ENCODE peak calls at places on chromosomes 5 and 9, in ten cellular contexts. One of them, this sample, is unnamed.

GRCh38 chr9:133048595-133048994 is 13.2 kb upstream of the CEL start:
- DNase-seq in T-cell: no peak
- DNase-seq in C1 segment of cervical spinal cord: no peak
- DNase-seq in WTC11: peak; percentile 43
- DNase-seq in vagina: no peak
- DNase-seq in CD8-positive, alpha-beta memory T cell: peak; percentile 13
- DNase-seq in hepatocyte: peak; percentile 35
- DNase-seq in GM03348: peak; percentile 71
- DNase-seq in activated effector memory CD4-positive, alpha-beta T cell treated with anti-CD3 and anti-CD28 coated beads, Interleukin-2, amount 50 U/mL, for 16 hours: no peak
- DNase-seq in head of caudate nucleus: peak; percentile 64
- DNase-seq in this sample: peak; percentile 47

GRCh38 chr9:83401328-83401895 is 136.8 kb downstream of the FRMD3 start:
- DNase-seq in activated effector memory CD4-positive, alpha-beta T cell treated with anti-CD3 and anti-CD28 coated beads, Interleukin-2, amount 50 U/mL, for 16 hours: no peak
- DNase-seq in CD8-positive, alpha-beta memory T cell: no peak
- DNase-seq in head of caudate nucleus: no peak
- DNase-seq in WTC11: no peak
- DNase-seq in C1 segment of cervical spinal cord: no peak
- DNase-seq in T-cell: no peak
- DNase-seq in GM03348: no peak
- DNase-seq in hepatocyte: no peak
- DNase-seq in vagina: no peak
- DNase-seq in this sample: no peak

GRCh38 chr9:93672622-93673270 is 96.4 kb downstream of the PHF2 start:
- DNase-seq in GM03348: no peak
- DNase-seq in T-cell: no peak
- DNase-seq in activated effector memory CD4-positive, alpha-beta T cell treated with anti-CD3 and anti-CD28 coated beads, Interleukin-2, amount 50 U/mL, for 16 hours: peak; percentile 19
- DNase-seq in C1 segment of cervical spinal cord: no peak
- DNase-seq in CD8-positive, alpha-beta memory T cell: no peak
- DNase-seq in head of caudate nucleus: no peak
- DNase-seq in hepatocyte: no peak
- DNase-seq in WTC11: peak; percentile 1
- DNase-seq in vagina: no peak
- DNase-seq in this sample: no peak

GRCh38 chr5:140294753-140295152 is 8.1 kb downstream of the PFDN1 start:
- DNase-seq in CD8-positive, alpha-beta memory T cell: no peak
- DNase-seq in GM03348: no peak
- DNase-seq in vagina: no peak
- DNase-seq in activated effector memory CD4-positive, alpha-beta T cell treated with anti-CD3 and anti-CD28 coated beads, Interleukin-2, amount 50 U/mL, for 16 hours: no peak
- DNase-seq in T-cell: no peak
- DNase-seq in hepatocyte: no peak
- DNase-seq in WTC11: no peak
- DNase-seq in C1 segment of cervical spinal cord: no peak
- DNase-seq in head of caudate nucleus: no peak
- DNase-seq in this sample: no peak

GRCh38 chr5:173782671-173783101 is 105.5 kb upstream of the CPEB4 start:
- DNase-seq in vagina: no peak
- DNase-seq in T-cell: no peak
- DNase-seq in activated effector memory CD4-positive, alpha-beta T cell treated with anti-CD3 and anti-CD28 coated beads, Interleukin-2, amount 50 U/mL, for 16 hours: no peak
- DNase-seq in WTC11: no peak
- DNase-seq in CD8-positive, alpha-beta memory T cell: no peak
- DNase-seq in C1 segment of cervical spinal cord: no peak
- DNase-seq in hepatocyte: no peak
- DNase-seq in GM03348: no peak
- DNase-seq in head of caudate nucleus: no peak
- DNase-seq in this sample: no peak

GRCh38 chr5:109413463-109413862 is 3.7 kb upstream of the PJA2 start:
- DNase-seq in vagina: no peak
- DNase-seq in GM03348: no peak
- DNase-seq in WTC11: no peak
- DNase-seq in T-cell: no peak
- DNase-seq in CD8-positive, alpha-beta memory T cell: no peak
- DNase-seq in head of caudate nucleus: no peak
- DNase-seq in activated effector memory CD4-positive, alpha-beta T cell treated with anti-CD3 and anti-CD28 coated beads, Interleukin-2, amount 50 U/mL, for 16 hours: no peak
- DNase-seq in C1 segment of cervical spinal cord: no peak
- DNase-seq in hepatocyte: peak; percentile 16
- DNase-seq in this sample: no peak

GRCh38 chr5:121976979-121977378 is 15.2 kb downstream of the SRFBP1 start:
- DNase-seq in head of caudate nucleus: no peak
- DNase-seq in WTC11: no peak
- DNase-seq in vagina: no peak
- DNase-seq in hepatocyte: no peak
- DNase-seq in C1 segment of cervical spinal cord: no peak
- DNase-seq in CD8-positive, alpha-beta memory T cell: no peak
- DNase-seq in T-cell: no peak
- DNase-seq in GM03348: no peak
- DNase-seq in activated effector memory CD4-positive, alpha-beta T cell treated with anti-CD3 and anti-CD28 coated beads, Interleukin-2, amount 50 U/mL, for 16 hours: no peak
- DNase-seq in this sample: no peak

GRCh38 chr9:115063058-115063850 is 54.7 kb downstream of the TNC start:
- DNase-seq in vagina: no peak
- DNase-seq in CD8-positive, alpha-beta memory T cell: no peak
- DNase-seq in head of caudate nucleus: no peak
- DNase-seq in C1 segment of cervical spinal cord: no peak
- DNase-seq in T-cell: no peak
- DNase-seq in hepatocyte: no peak
- DNase-seq in GM03348: peak; percentile 81
- DNase-seq in activated effector memory CD4-positive, alpha-beta T cell treated with anti-CD3 and anti-CD28 coated beads, Interleukin-2, amount 50 U/mL, for 16 hours: no peak
- DNase-seq in WTC11: no peak
- DNase-seq in this sample: no peak

GRCh38 chr9:110999379-110999778 is 38.9 kb downstream of the LPAR1 start:
- DNase-seq in vagina: no peak
- DNase-seq in head of caudate nucleus: no peak
- DNase-seq in activated effector memory CD4-positive, alpha-beta T cell treated with anti-CD3 and anti-CD28 coated beads, Interleukin-2, amount 50 U/mL, for 16 hours: no peak
- DNase-seq in C1 segment of cervical spinal cord: no peak
- DNase-seq in GM03348: no peak
- DNase-seq in CD8-positive, alpha-beta memory T cell: no peak
- DNase-seq in T-cell: no peak
- DNase-seq in WTC11: no peak
- DNase-seq in hepatocyte: no peak
- DNase-seq in this sample: peak; percentile 50

GRCh38 chr9:124066783-124067563 is 55.4 kb downstream of the LHX2 start:
- DNase-seq in WTC11: no peak
- DNase-seq in GM03348: no peak
- DNase-seq in C1 segment of cervical spinal cord: no peak
- DNase-seq in T-cell: no peak
- DNase-seq in activated effector memory CD4-positive, alpha-beta T cell treated with anti-CD3 and anti-CD28 coated beads, Interleukin-2, amount 50 U/mL, for 16 hours: no peak
- DNase-seq in vagina: no peak
- DNase-seq in CD8-positive, alpha-beta memory T cell: no peak
- DNase-seq in head of caudate nucleus: no peak
- DNase-seq in hepatocyte: no peak
- DNase-seq in this sample: no peak

GRCh38 chr9:37908283-37908682 is 4.4 kb upstream of the SLC25A51 start:
- DNase-seq in activated effector memory CD4-positive, alpha-beta T cell treated with anti-CD3 and anti-CD28 coated beads, Interleukin-2, amount 50 U/mL, for 16 hours: no peak
- DNase-seq in hepatocyte: no peak
- DNase-seq in T-cell: no peak
- DNase-seq in CD8-positive, alpha-beta memory T cell: no peak
- DNase-seq in WTC11: no peak
- DNase-seq in GM03348: no peak
- DNase-seq in vagina: no peak
- DNase-seq in C1 segment of cervical spinal cord: no peak
- DNase-seq in head of caudate nucleus: no peak
- DNase-seq in this sample: no peak

GRCh38 chr9:35826071-35826701 is 2.3 kb downstream of the FAM221B start:
- DNase-seq in head of caudate nucleus: no peak
- DNase-seq in hepatocyte: peak; percentile 73
- DNase-seq in CD8-positive, alpha-beta memory T cell: peak; percentile 45
- DNase-seq in GM03348: peak; percentile 69
- DNase-seq in WTC11: no peak
- DNase-seq in C1 segment of cervical spinal cord: peak; percentile 16
- DNase-seq in T-cell: no peak
- DNase-seq in activated effector memory CD4-positive, alpha-beta T cell treated with anti-CD3 and anti-CD28 coated beads, Interleukin-2, amount 50 U/mL, for 16 hours: no peak
- DNase-seq in vagina: no peak
- DNase-seq in this sample: peak; percentile 53

GRCh38 chr5:161547573-161548471 is 1.3 kb upstream of the GABRB2 start:
- DNase-seq in activated effector memory CD4-positive, alpha-beta T cell treated with anti-CD3 and anti-CD28 coated beads, Interleukin-2, amount 50 U/mL, for 16 hours: no peak
- DNase-seq in head of caudate nucleus: no peak
- DNase-seq in WTC11: peak; percentile 17
- DNase-seq in hepatocyte: peak; percentile 16
- DNase-seq in C1 segment of cervical spinal cord: no peak
- DNase-seq in CD8-positive, alpha-beta memory T cell: no peak
- DNase-seq in T-cell: no peak
- DNase-seq in GM03348: peak; percentile 24
- DNase-seq in vagina: no peak
- DNase-seq in this sample: no peak

GRCh38 chr5:88660326-88660946 is 222.5 kb downstream of the MEF2C start:
- DNase-seq in WTC11: no peak
- DNase-seq in vagina: no peak
- DNase-seq in CD8-positive, alpha-beta memory T cell: no peak
- DNase-seq in head of caudate nucleus: peak; percentile 71
- DNase-seq in activated effector memory CD4-positive, alpha-beta T cell treated with anti-CD3 and anti-CD28 coated beads, Interleukin-2, amount 50 U/mL, for 16 hours: no peak
- DNase-seq in hepatocyte: no peak
- DNase-seq in GM03348: peak; percentile 46
- DNase-seq in C1 segment of cervical spinal cord: no peak
- DNase-seq in T-cell: no peak
- DNase-seq in this sample: no peak

GRCh38 chr9:14353222-14354056 is 39.5 kb upstream of the NFIB start:
- DNase-seq in head of caudate nucleus: peak; percentile 95
- DNase-seq in C1 segment of cervical spinal cord: peak; percentile 79
- DNase-seq in GM03348: peak; percentile 87
- DNase-seq in CD8-positive, alpha-beta memory T cell: peak; percentile 27
- DNase-seq in hepatocyte: peak; percentile 92
- DNase-seq in activated effector memory CD4-positive, alpha-beta T cell treated with anti-CD3 and anti-CD28 coated beads, Interleukin-2, amount 50 U/mL, for 16 hours: peak; percentile 92
- DNase-seq in WTC11: peak; percentile 98
- DNase-seq in vagina: peak; percentile 91
- DNase-seq in T-cell: peak; percentile 29
- DNase-seq in this sample: peak; percentile 91

GRCh38 chr9:86253577-86253976 is 5.9 kb downstream of the C9orf153 start:
- DNase-seq in WTC11: no peak
- DNase-seq in activated effector memory CD4-positive, alpha-beta T cell treated with anti-CD3 and anti-CD28 coated beads, Interleukin-2, amount 50 U/mL, for 16 hours: no peak
- DNase-seq in hepatocyte: no peak
- DNase-seq in C1 segment of cervical spinal cord: no peak
- DNase-seq in T-cell: no peak
- DNase-seq in GM03348: no peak
- DNase-seq in vagina: no peak
- DNase-seq in CD8-positive, alpha-beta memory T cell: no peak
- DNase-seq in head of caudate nucleus: no peak
- DNase-seq in this sample: no peak

GRCh38 chr5:74116266-74116665 is 490.3 kb downstream of the ARHGEF28 start:
- DNase-seq in CD8-positive, alpha-beta memory T cell: no peak
- DNase-seq in T-cell: no peak
- DNase-seq in hepatocyte: no peak
- DNase-seq in GM03348: no peak
- DNase-seq in vagina: no peak
- DNase-seq in WTC11: no peak
- DNase-seq in activated effector memory CD4-positive, alpha-beta T cell treated with anti-CD3 and anti-CD28 coated beads, Interleukin-2, amount 50 U/mL, for 16 hours: no peak
- DNase-seq in head of caudate nucleus: no peak
- DNase-seq in C1 segment of cervical spinal cord: no peak
- DNase-seq in this sample: no peak

GRCh38 chr9:91900057-91900816 is 49.8 kb downstream of the ROR2 start:
- DNase-seq in activated effector memory CD4-positive, alpha-beta T cell treated with anti-CD3 and anti-CD28 coated beads, Interleukin-2, amount 50 U/mL, for 16 hours: no peak
- DNase-seq in WTC11: no peak
- DNase-seq in hepatocyte: peak; percentile 52
- DNase-seq in C1 segment of cervical spinal cord: no peak
- DNase-seq in GM03348: no peak
- DNase-seq in T-cell: no peak
- DNase-seq in CD8-positive, alpha-beta memory T cell: no peak
- DNase-seq in head of caudate nucleus: no peak
- DNase-seq in vagina: no peak
- DNase-seq in this sample: no peak

GRCh38 chr5:105639068-105639467 is 2031.7 kb downstream of the EFNA5 start:
- DNase-seq in hepatocyte: peak; percentile 5
- DNase-seq in CD8-positive, alpha-beta memory T cell: no peak
- DNase-seq in WTC11: peak; percentile 73
- DNase-seq in T-cell: no peak
- DNase-seq in vagina: no peak
- DNase-seq in GM03348: no peak
- DNase-seq in C1 segment of cervical spinal cord: no peak
- DNase-seq in activated effector memory CD4-positive, alpha-beta T cell treated with anti-CD3 and anti-CD28 coated beads, Interleukin-2, amount 50 U/mL, for 16 hours: no peak
- DNase-seq in head of caudate nucleus: no peak
- DNase-seq in this sample: no peak

GRCh38 chr9:89888677-89889076 is 283.9 kb downstream of the GADD45G start:
- DNase-seq in vagina: no peak
- DNase-seq in T-cell: no peak
- DNase-seq in C1 segment of cervical spinal cord: no peak
- DNase-seq in CD8-positive, alpha-beta memory T cell: no peak
- DNase-seq in GM03348: no peak
- DNase-seq in head of caudate nucleus: no peak
- DNase-seq in activated effector memory CD4-positive, alpha-beta T cell treated with anti-CD3 and anti-CD28 coated beads, Interleukin-2, amount 50 U/mL, for 16 hours: peak; percentile 37
- DNase-seq in hepatocyte: no peak
- DNase-seq in WTC11: no peak
- DNase-seq in this sample: no peak

GRCh38 chr5:134458234-134458633 is 46.6 kb upstream of the CDKN2AIPNL start:
- DNase-seq in head of caudate nucleus: no peak
- DNase-seq in T-cell: no peak
- DNase-seq in hepatocyte: peak; percentile 31
- DNase-seq in WTC11: no peak
- DNase-seq in C1 segment of cervical spinal cord: no peak
- DNase-seq in vagina: no peak
- DNase-seq in GM03348: peak; percentile 73
- DNase-seq in activated effector memory CD4-positive, alpha-beta T cell treated with anti-CD3 and anti-CD28 coated beads, Interleukin-2, amount 50 U/mL, for 16 hours: no peak
- DNase-seq in CD8-positive, alpha-beta memory T cell: no peak
- DNase-seq in this sample: no peak

GRCh38 chr5:78627175-78627574 is 21.4 kb downstream of the LHFPL2 start:
- DNase-seq in head of caudate nucleus: no peak
- DNase-seq in hepatocyte: no peak
- DNase-seq in WTC11: no peak
- DNase-seq in C1 segment of cervical spinal cord: no peak
- DNase-seq in CD8-positive, alpha-beta memory T cell: no peak
- DNase-seq in vagina: peak; percentile 42
- DNase-seq in T-cell: no peak
- DNase-seq in GM03348: no peak
- DNase-seq in activated effector memory CD4-positive, alpha-beta T cell treated with anti-CD3 and anti-CD28 coated beads, Interleukin-2, amount 50 U/mL, for 16 hours: no peak
- DNase-seq in this sample: peak; percentile 54

GRCh38 chr5:59724482-59725392 is 168.8 kb downstream of the PDE4D start:
- DNase-seq in hepatocyte: peak; percentile 57
- DNase-seq in WTC11: peak; percentile 66
- DNase-seq in vagina: no peak
- DNase-seq in C1 segment of cervical spinal cord: no peak
- DNase-seq in CD8-positive, alpha-beta memory T cell: no peak
- DNase-seq in T-cell: no peak
- DNase-seq in head of caudate nucleus: no peak
- DNase-seq in GM03348: peak; percentile 55
- DNase-seq in activated effector memory CD4-positive, alpha-beta T cell treated with anti-CD3 and anti-CD28 coated beads, Interleukin-2, amount 50 U/mL, for 16 hours: no peak
- DNase-seq in this sample: no peak

GRCh38 chr9:89774971-89775370 is 170.2 kb downstream of the GADD45G start:
- DNase-seq in CD8-positive, alpha-beta memory T cell: no peak
- DNase-seq in vagina: no peak
- DNase-seq in head of caudate nucleus: no peak
- DNase-seq in T-cell: no peak
- DNase-seq in activated effector memory CD4-positive, alpha-beta T cell treated with anti-CD3 and anti-CD28 coated beads, Interleukin-2, amount 50 U/mL, for 16 hours: no peak
- DNase-seq in hepatocyte: no peak
- DNase-seq in C1 segment of cervical spinal cord: no peak
- DNase-seq in GM03348: no peak
- DNase-seq in WTC11: no peak
- DNase-seq in this sample: no peak

GRCh38 chr9:124873664-124874063 is 11.7 kb downstream of the ARPC5L start:
- DNase-seq in head of caudate nucleus: peak; percentile 80
- DNase-seq in GM03348: no peak
- DNase-seq in activated effector memory CD4-positive, alpha-beta T cell treated with anti-CD3 and anti-CD28 coated beads, Interleukin-2, amount 50 U/mL, for 16 hours: no peak
- DNase-seq in CD8-positive, alpha-beta memory T cell: peak; percentile 58
- DNase-seq in T-cell: no peak
- DNase-seq in C1 segment of cervical spinal cord: no peak
- DNase-seq in hepatocyte: no peak
- DNase-seq in vagina: no peak
- DNase-seq in WTC11: no peak
- DNase-seq in this sample: no peak

GRCh38 chr5:74594172-74595040 is 46.1 kb downstream of the ENC1 start:
- DNase-seq in head of caudate nucleus: no peak
- DNase-seq in activated effector memory CD4-positive, alpha-beta T cell treated with anti-CD3 and anti-CD28 coated beads, Interleukin-2, amount 50 U/mL, for 16 hours: no peak
- DNase-seq in C1 segment of cervical spinal cord: no peak
- DNase-seq in T-cell: no peak
- DNase-seq in WTC11: no peak
- DNase-seq in CD8-positive, alpha-beta memory T cell: no peak
- DNase-seq in hepatocyte: no peak
- DNase-seq in GM03348: no peak
- DNase-seq in vagina: no peak
- DNase-seq in this sample: no peak

GRCh38 chr5:150588495-150588890 is 52.0 kb upstream of the SYNPO start:
- DNase-seq in head of caudate nucleus: no peak
- DNase-seq in C1 segment of cervical spinal cord: no peak
- DNase-seq in WTC11: no peak
- DNase-seq in GM03348: no peak
- DNase-seq in activated effector memory CD4-positive, alpha-beta T cell treated with anti-CD3 and anti-CD28 coated beads, Interleukin-2, amount 50 U/mL, for 16 hours: no peak
- DNase-seq in CD8-positive, alpha-beta memory T cell: no peak
- DNase-seq in T-cell: no peak
- DNase-seq in hepatocyte: no peak
- DNase-seq in vagina: no peak
- DNase-seq in this sample: no peak

GRCh38 chr9:24912767-24913166 is 367.1 kb upstream of the IZUMO3 start:
- DNase-seq in vagina: no peak
- DNase-seq in hepatocyte: no peak
- DNase-seq in activated effector memory CD4-positive, alpha-beta T cell treated with anti-CD3 and anti-CD28 coated beads, Interleukin-2, amount 50 U/mL, for 16 hours: no peak
- DNase-seq in head of caudate nucleus: no peak
- DNase-seq in CD8-positive, alpha-beta memory T cell: no peak
- DNase-seq in WTC11: no peak
- DNase-seq in T-cell: no peak
- DNase-seq in GM03348: no peak
- DNase-seq in C1 segment of cervical spinal cord: no peak
- DNase-seq in this sample: no peak

This sample was measured in midbrain.